ENCODE peak calls at places on chromosome 5, in six cellular contexts. L is ovary, T is psoas muscle, Q is bronchial epithelial cell, V is astrocyte of the spinal cord, N is heart left ventricle. X is an unnamed sample.

GRCh38 chr5:146704949-146705665 is 173.4 kb downstream of the PPP2R2B start:
- DNase-seq in L (no peak), T (no peak), Q (peak; percentile 65), V (no peak), N (no peak), X (no peak)

GRCh38 chr5:6427689-6428088 is 21.0 kb upstream of the UBE2QL1 start:
- DNase-seq in L (no peak), T (no peak), Q (no peak), V (no peak), N (no peak), X (no peak)

GRCh38 chr5:160477266-160477970 is 55.8 kb downstream of the PTTG1 start:
- DNase-seq in L (no peak), T (no peak), Q (no peak), V (peak; percentile 63), N (no peak), X (no peak)

GRCh38 chr5:154593091-154593490 is 115.1 kb upstream of the HAND1 start:
- DNase-seq in L (no peak), T (no peak), Q (peak; percentile 55), V (peak; percentile 33), N (no peak), X (peak; percentile 56)

GRCh38 chr5:140234590-140234989 is 59.6 kb downstream of the CYSTM1 start:
- DNase-seq in L (no peak), T (no peak), Q (no peak), V (no peak), N (no peak), X (no peak)

GRCh38 chr5:142466195-142466951 is 141.6 kb upstream of the SPRY4 start:
- DNase-seq in L (no peak), T (no peak), Q (peak; percentile 25), V (no peak), N (no peak), X (peak; percentile 59)

GRCh38 chr5:38453506-38453905 is 102.9 kb downstream of the LIFR start:
- DNase-seq in L (no peak), T (no peak), Q (no peak), V (peak; percentile 25), N (no peak), X (no peak)

GRCh38 chr5:168334161-168335094 is 43.0 kb downstream of the WWC1 start:
- DNase-seq in L (peak; percentile 58), T (no peak), Q (no peak), V (peak; percentile 73), N (no peak), X (peak; percentile 12)

DNA sequence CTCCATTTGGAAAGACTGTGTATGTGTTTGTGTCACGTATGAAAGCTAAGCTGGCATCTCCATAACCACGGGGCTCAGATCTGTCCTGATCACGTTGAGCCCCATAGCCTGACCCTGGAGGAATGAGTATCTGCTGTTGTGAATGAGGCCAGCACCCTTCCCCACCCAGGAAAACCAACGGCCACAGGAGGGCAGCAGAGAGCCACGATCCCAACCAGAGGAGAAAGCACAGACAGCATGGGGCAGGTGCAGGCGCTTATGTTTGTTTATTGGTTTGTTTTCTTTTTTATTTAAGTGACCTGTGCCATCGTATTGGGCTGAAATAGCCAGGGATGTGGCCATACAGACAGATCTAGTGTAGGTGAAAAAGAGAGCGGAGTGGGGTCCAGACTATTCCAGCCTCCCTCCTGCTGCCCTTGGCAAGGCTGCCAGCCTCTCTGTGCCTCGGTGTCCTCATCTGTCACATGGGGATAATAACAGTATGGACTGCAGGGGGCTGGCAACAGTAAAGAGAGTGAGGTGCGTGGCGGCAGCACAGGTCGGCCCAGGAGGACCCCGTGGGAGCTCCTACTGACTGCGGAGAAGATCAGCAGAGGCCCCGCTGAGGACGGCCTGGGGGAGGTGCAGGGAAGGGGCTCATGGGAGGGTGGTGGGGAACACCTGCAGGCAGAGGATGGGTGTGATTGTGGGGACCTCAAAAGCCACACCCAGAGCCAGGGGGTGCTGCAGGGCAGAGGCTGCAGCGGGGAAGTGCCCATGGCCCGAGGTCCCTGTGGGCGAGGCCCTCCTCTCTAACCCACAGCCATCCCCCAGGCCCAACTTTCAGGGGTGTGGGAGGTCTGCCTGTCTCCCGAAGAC is 12.1 kb downstream of the OR2V2 start:
- DNase-seq in L (peak; percentile 93), T (peak; percentile 93), Q (peak; percentile 64), V (peak; percentile 73), N (peak; percentile 81), X (peak; percentile 76)
- TF ChIP-seq CTCF in L (peak; percentile 81), T (peak; percentile 83), Q (peak; percentile 92), V (peak; percentile 94), N (peak; percentile 89), X (peak; percentile 94)

GRCh38 chr5:54894957-54895815 is 90.2 kb downstream of the ESM1 start:
- DNase-seq in L (no peak), T (no peak), Q (no peak), V (no peak), N (no peak), X (no peak)
- TF ChIP-seq CTCF in L (no peak), T (no peak), Q (no peak), V (no peak), N (no peak), X (no peak)

DNA sequence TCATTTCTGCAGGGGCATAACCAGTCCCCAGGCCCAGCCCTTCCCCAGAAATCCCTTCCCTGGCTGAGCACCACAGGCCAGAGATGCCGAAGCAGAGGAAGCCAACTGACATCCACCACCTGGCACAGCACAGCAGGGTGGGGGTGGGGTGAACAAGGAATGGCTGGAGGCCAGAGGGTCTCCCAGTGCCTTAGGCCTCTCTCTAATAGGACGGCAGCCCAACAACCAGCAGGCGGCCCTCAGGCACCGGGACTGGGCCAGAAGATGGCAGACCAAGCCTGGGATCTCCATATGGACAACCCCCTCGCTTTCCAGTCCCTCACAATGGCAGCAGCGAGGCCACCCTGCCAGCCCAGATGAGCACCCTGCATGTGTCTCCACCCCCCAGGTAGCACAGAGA is 13.2 kb downstream of the PDLIM4 start:
- DNase-seq in L (no peak), T (no peak), Q (no peak), V (no peak), N (no peak), X (no peak)
- TF ChIP-seq CTCF in L (no peak), T (no peak), Q (no peak), V (no peak), N (no peak), X (no peak)

GRCh38 chr5:56099346-56099745 is 104.6 kb upstream of the IL6ST start:
- DNase-seq in L (no peak), T (no peak), Q (no peak), V (peak; percentile 26), N (no peak), X (peak; percentile 76)
- TF ChIP-seq CTCF in L (no peak), T (no peak), Q (no peak), V (no peak), N (no peak), X (no peak)

GRCh38 chr5:80481019-80481893 is 6.6 kb upstream of the FAM151B start:
- DNase-seq in L (no peak), T (no peak), Q (peak; percentile 58), V (peak; percentile 65), N (no peak), X (peak; percentile 66)
- TF ChIP-seq CTCF in L (no peak), T (peak; percentile 47), Q (peak; percentile 79), V (peak; percentile 95), N (peak; percentile 35), X (peak; percentile 91)

DNA sequence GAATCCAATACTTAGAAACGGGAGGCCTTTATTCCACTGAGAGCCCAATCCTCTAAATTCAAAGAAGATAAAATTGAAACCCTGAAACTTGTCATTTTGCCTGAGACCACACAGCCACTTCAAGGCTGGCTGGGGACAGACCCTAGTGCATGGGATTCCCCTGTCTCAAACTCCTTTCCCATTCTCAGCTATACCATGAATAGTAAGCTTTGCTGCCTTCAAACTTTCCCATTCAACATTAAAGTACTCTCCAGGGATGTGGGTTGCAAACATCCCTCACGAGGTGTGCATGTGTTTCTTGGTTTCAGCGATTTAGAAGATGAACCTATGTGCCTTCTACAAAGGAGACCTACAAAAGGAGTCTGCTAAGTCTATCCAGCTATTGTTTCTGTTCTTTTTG is 64.6 kb downstream of the GABRB2 start:
- DNase-seq in L (no peak), T (no peak), Q (no peak), V (no peak), N (no peak), X (no peak)
- TF ChIP-seq CTCF in L (no peak), T (no peak), Q (no peak), V (no peak), N (no peak), X (no peak)

X was measured in fibroblast of villous mesenchyme.